ENCODE peak calls at places on chromosome 15, in nine cellular contexts. O is A549, J is GM06990, R is sigmoid colon, N is PC-3, Q is neuronal stem cell, V is endothelial cell of umbilical vein, F is fibroblast of lung, D is GM12865. E is an unnamed sample.

GRCh38 chr15:67030036-67030762 is 35.2 kb upstream of the SMAD3 start:
- DNase-seq in O (no peak), J (no peak), R (peak; percentile 28), N (no peak), Q (peak; percentile 76), V (no peak), F (no peak), D (no peak), E (no peak)

GRCh38 chr15:65901836-65902235 is 32.5 kb downstream of the RAB11A start:
- DNase-seq in O (no peak), J (no peak), R (no peak), N (no peak), Q (no peak), V (no peak), F (no peak), D (no peak), E (no peak)

GRCh38 chr15:77506311-77507150 is 85.8 kb downstream of the HMG20A start:
- DNase-seq in O (no peak), J (no peak), R (peak; percentile 75), N (no peak), Q (no peak), V (peak; percentile 75), F (no peak), D (no peak), E (no peak)

GRCh38 chr15:100781961-100782525 is 97.6 kb upstream of the ALDH1A3 start:
- DNase-seq in O (no peak), J (no peak), R (peak; percentile 40), N (no peak), Q (no peak), V (no peak), F (no peak), D (no peak), E (no peak)

GRCh38 chr15:28989896-28990295 is 104.1 kb downstream of the APBA2 start:
- DNase-seq in O (no peak), J (no peak), R (no peak), N (no peak), Q (no peak), V (no peak), F (no peak), D (no peak), E (no peak)

GRCh38 chr15:72130272-72130671 is 12.1 kb downstream of the SENP8 start:
- DNase-seq in O (no peak), J (no peak), R (no peak), N (no peak), Q (no peak), V (no peak), F (no peak), D (no peak), E (no peak)

GRCh38 chr15:29671308-29671981 is 150.8 kb downstream of the TJP1 start:
- DNase-seq in O (peak; percentile 64), J (no peak), R (no peak), N (peak; percentile 82), Q (no peak), V (no peak), F (peak; percentile 22), D (no peak), E (peak; percentile 69)

GRCh38 chr15:101368868-101369642 is 74.0 kb upstream of the SNRPA1 start:
- DNase-seq in O (no peak), J (no peak), R (no peak), N (no peak), Q (no peak), V (no peak), F (no peak), D (no peak), E (no peak)

GRCh38 chr15:38378162-38378560 is 75.8 kb upstream of the FAM98B start:
- DNase-seq in O (no peak), J (no peak), R (peak; percentile 67), N (no peak), Q (no peak), V (peak; percentile 85), F (peak; percentile 57), D (no peak), E (peak; percentile 65)

GRCh38 chr15:78194568-78194925 is 39.8 kb downstream of the ACSBG1 start:
- DNase-seq in O (no peak), J (no peak), R (no peak), N (no peak), Q (no peak), V (no peak), F (no peak), D (no peak), E (no peak)

GRCh38 chr15:37134699-37135131 is 34.4 kb upstream of the MEIS2 start:
- DNase-seq in O (peak; percentile 15), J (no peak), R (no peak), N (peak; percentile 67), Q (no peak), V (peak; percentile 53), F (peak; percentile 63), D (peak; percentile 42), E (no peak)

GRCh38 chr15:63083046-63083445 is 38.6 kb upstream of the LACTB start:
- DNase-seq in O (no peak), J (no peak), R (peak; percentile 88), N (no peak), Q (no peak), V (no peak), F (no peak), D (no peak), E (no peak)

GRCh38 chr15:75966073-75966472 is 46.2 kb downstream of the NRG4 start:
- DNase-seq in O (no peak), J (no peak), R (no peak), N (peak; percentile 75), Q (no peak), V (no peak), F (peak; percentile 84), D (no peak), E (no peak)

GRCh38 chr15:94070341-94071275 is 160.8 kb upstream of the MCTP2 start:
- DNase-seq in O (peak; percentile 15), J (no peak), R (peak; percentile 81), N (peak; percentile 30), Q (no peak), V (no peak), F (peak; percentile 28), D (peak; percentile 4), E (no peak)

GRCh38 chr15:100665570-100665969 is 63.2 kb downstream of the ASB7 start:
- DNase-seq in O (no peak), J (no peak), R (peak; percentile 65), N (peak; percentile 67), Q (no peak), V (no peak), F (peak; percentile 67), D (no peak), E (no peak)

GRCh38 chr15:71186971-71187960 is 72.0 kb downstream of the THSD4 start:
- DNase-seq in O (no peak), J (no peak), R (no peak), N (no peak), Q (peak; percentile 64), V (no peak), F (no peak), D (no peak), E (no peak)

GRCh38 chr15:59798605-59798917 is 109.4 kb upstream of the BNIP2 start:
- DNase-seq in O (no peak), J (no peak), R (no peak), N (no peak), Q (no peak), V (no peak), F (no peak), D (no peak), E (no peak)

GRCh38 chr15:59797756-59798604 is 108.9 kb upstream of the BNIP2 start:
- DNase-seq in O (no peak), J (peak; percentile 7), R (no peak), N (no peak), Q (no peak), V (no peak), F (no peak), D (peak; percentile 43), E (no peak)

GRCh38 chr15:59801649-59802048 is 112.5 kb upstream of the BNIP2 start:
- DNase-seq in O (no peak), J (no peak), R (no peak), N (peak; percentile 2), Q (no peak), V (no peak), F (no peak), D (no peak), E (no peak)
- H3K4me3 ChIP-seq in O (no peak overlapping the region), J (no peak overlapping the region), R (no peak overlapping the region), N (no peak overlapping the region), Q (no peak overlapping the region), V (no peak overlapping the region), F (no peak overlapping the region), D (no peak overlapping the region), E (no peak overlapping the region)

DNA sequence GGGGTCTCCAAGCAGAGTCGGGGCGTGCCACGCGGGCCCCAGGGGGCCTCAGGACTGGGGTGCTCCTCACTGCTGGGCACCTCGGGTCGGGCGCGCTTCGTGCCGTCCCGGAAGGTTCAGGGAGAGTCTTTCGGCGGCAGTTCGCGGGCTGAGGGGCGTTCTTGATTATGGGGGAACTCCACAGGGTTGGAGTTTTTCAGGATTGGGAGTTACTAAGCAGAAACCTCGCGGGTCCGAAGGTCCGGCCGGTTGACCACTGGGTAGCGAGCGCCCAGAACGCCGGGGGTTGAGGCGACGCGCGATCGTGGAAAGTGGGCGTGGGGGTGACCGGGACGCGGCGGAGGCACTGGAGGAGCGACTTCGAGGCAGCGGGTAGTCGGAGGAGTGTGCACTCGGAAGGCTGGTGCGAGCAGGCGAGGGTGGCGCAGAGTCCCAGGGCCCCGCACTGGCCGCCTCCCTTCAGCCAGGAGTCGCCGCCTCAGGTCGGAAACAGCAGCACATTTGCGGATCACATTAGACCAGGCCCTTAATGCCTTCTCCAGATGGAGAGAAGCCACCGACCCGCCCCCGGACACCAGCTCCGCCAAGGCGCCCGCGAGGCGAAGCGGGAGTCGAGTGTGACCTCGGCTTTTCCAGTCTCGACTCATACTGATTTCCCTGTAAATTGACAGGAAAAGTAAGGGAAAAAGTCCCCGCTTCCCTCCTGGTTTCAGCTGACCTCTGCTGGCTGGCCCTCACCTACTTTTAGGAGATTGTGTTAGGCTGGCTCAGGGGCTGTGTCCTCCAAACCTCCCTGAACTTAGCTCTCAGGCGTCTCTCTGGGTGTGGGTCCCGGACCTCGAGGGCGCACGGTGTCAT is 685 bp downstream of the ADAMTSL3 start:
- DNase-seq in O (no peak), J (no peak), R (peak; percentile 82), N (peak; percentile 12), Q (no peak), V (no peak), F (no peak), D (no peak), E (no peak)
- H3K4me3 ChIP-seq in O (peak overlapping the region; percentile 40), J (no peak overlapping the region), R (peak overlapping the region; percentile 65), N (peak overlapping the region; percentile 84), Q (no peak overlapping the region), V (no peak overlapping the region), F (no peak overlapping the region), D (no peak overlapping the region), E (peak overlapping the region; percentile 11)

GRCh38 chr15:60003243-60004018 is 680 bp upstream of the FOXB1 start:
- DNase-seq in O (no peak), J (no peak), R (no peak), N (no peak), Q (no peak), V (no peak), F (no peak), D (no peak), E (no peak)
- H3K4me3 ChIP-seq in O (peak overlapping the region; percentile 47), J (no peak overlapping the region), R (no peak overlapping the region), N (no peak overlapping the region), Q (peak overlapping the region; percentile 68), V (no peak overlapping the region), F (no peak overlapping the region), D (no peak overlapping the region), E (no peak overlapping the region)

DNA sequence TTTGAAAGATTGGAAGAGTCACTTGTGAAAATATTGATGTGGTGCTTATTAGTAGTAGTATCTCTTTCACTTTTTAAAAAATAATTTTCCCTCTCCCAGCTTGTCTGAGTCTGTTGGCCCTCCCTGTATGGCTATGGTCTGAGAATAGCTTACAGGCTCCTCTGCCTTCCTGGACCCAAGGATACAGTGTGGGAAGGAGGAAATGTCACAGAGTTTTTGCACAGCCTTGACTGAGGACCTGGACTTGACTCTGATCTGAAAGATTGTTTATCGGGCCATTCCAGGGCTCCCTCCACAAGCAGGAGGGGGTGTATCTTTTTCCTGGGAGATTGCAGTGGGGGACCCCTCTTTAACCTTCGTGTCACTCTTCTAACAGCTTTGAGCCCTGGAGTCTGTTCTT is 59.7 kb downstream of the TLNRD1 start:
- DNase-seq in O (no peak), J (no peak), R (no peak), N (no peak), Q (no peak), V (no peak), F (no peak), D (no peak), E (no peak)
- H3K4me3 ChIP-seq in O (no peak overlapping the region), J (no peak overlapping the region), R (no peak overlapping the region), N (no peak overlapping the region), Q (no peak overlapping the region), V (no peak overlapping the region), F (no peak overlapping the region), D (no peak overlapping the region), E (no peak overlapping the region)